ENCODE peak calls at places on chromosome 13, in nine cellular contexts. B is heart right ventricle; N is mammary epithelial cell; M is heart left ventricle; V is NT2/D1; T is keratinocyte; Y is upper lobe of right lung; U is CD8-positive, alpha-beta memory T cell; R is Panc1. Q is an unnamed sample. For H3K9me3, H3K36me3 and H3K4me1, the result is how much of the 10 kb centered on the place peaks cover.

GRCh38 chr13:40624338-40624737 is 42.1 kb downstream of the FOXO1 start:
- DNase-seq in T (no peak), N (peak), B (no peak), Y (no peak), U (no peak), R (no peak), V (no peak), M (no peak), Q (no peak)

GRCh38 chr13:109072505-109072904 is 443.1 kb downstream of the MYO16 start:
- DNase-seq in N (no peak), R (no peak), Y (no peak), B (no peak), M (no peak), T (no peak), U (no peak), V (no peak), Q (no peak)

GRCh38 chr13:79593611-79594275 is 112.8 kb downstream of the NDFIP2 start:
- DNase-seq in T (peak), M (no peak), Y (no peak), R (no peak), V (no peak), B (no peak), N (peak), U (no peak), Q (no peak)

GRCh38 chr13:39567569-39567968 is 35.4 kb downstream of the LHFPL6 start:
- DNase-seq in M (no peak), B (no peak), R (no peak), Y (no peak), N (no peak), T (no peak), U (no peak), V (no peak), Q (peak)

GRCh38 chr13:27406178-27406939 is 18.1 kb upstream of the GTF3A start:
- DNase-seq in T (no peak), R (no peak), N (peak), B (no peak), Y (no peak), V (no peak), U (no peak), M (no peak), Q (peak)

GRCh38 chr13:29704648-29705047 is 109.2 kb upstream of the SLC7A1 start:
- DNase-seq in N (no peak), T (no peak), B (peak), M (peak), R (no peak), U (no peak), V (no peak), Y (no peak), Q (no peak)

GRCh38 chr13:24247016-24247415 is 62.4 kb upstream of the C1QTNF9 start:
- DNase-seq in T (no peak), Y (no peak), M (no peak), U (no peak), B (no peak), V (no peak), R (no peak), N (no peak), Q (no peak)

GRCh38 chr13:23510979-23511735 is 59.1 kb upstream of the TNFRSF19 start:
- DNase-seq in U (no peak), T (no peak), Y (no peak), B (no peak), V (peak), R (no peak), M (peak), N (peak), Q (peak)

GRCh38 chr13:90545070-90545840 is 802.2 kb upstream of the MIR17HG start:
- DNase-seq in B (no peak), R (no peak), Y (no peak), T (no peak), V (no peak), N (peak), U (no peak), M (no peak), Q (no peak)

GRCh38 chr13:33479066-33479465 is 193.5 kb upstream of the STARD13 start:
- DNase-seq in T (no peak), M (no peak), Y (no peak), B (no peak), U (no peak), R (no peak), V (no peak), N (no peak), Q (no peak)

GRCh38 chr13:40406405-40407138 is 259.9 kb downstream of the FOXO1 start:
- DNase-seq in U (no peak), B (no peak), R (no peak), T (no peak), Y (no peak), M (no peak), V (no peak), N (peak), Q (no peak)

GRCh38 chr13:74452881-74453280 is 318.7 kb upstream of the KLF12 start:
- DNase-seq in R (no peak), U (no peak), M (no peak), V (no peak), Y (no peak), B (no peak), N (peak), T (no peak), Q (no peak)

GRCh38 chr13:98299243-98299953 is 122.3 kb upstream of the RNF113B start:
- DNase-seq in R (no peak), B (no peak), V (no peak), M (no peak), T (no peak), U (no peak), N (no peak), Y (no peak), Q (no peak)

GRCh38 chr13:102295316-102296048 is 106.4 kb downstream of the FGF14 start:
- DNase-seq in M (no peak), U (no peak), T (no peak), R (no peak), V (no peak), B (no peak), Y (no peak), N (no peak), Q (no peak)

GRCh38 chr13:23765531-23765930 is 123.7 kb downstream of the MIPEP start:
- DNase-seq in N (no peak), V (no peak), T (no peak), M (no peak), R (no peak), U (no peak), B (no peak), Y (no peak), Q (no peak)

GRCh38 chr13:109941951-109942350 is 155.6 kb upstream of the IRS2 start:
- DNase-seq in U (no peak), B (no peak), T (no peak), R (no peak), N (peak), Y (no peak), V (no peak), M (no peak), Q (no peak)

GRCh38 chr13:27622102-27622820 is 569 bp downstream of the POLR1D start:
- DNase-seq in U (no peak), N (no peak), V (no peak), T (no peak), Y (no peak), R (no peak), M (no peak), B (no peak), Q (peak)

GRCh38 chr13:104831823-104832222 is 1703.6 kb downstream of the EFNB2 start:
- DNase-seq in B (no peak), R (no peak), T (no peak), V (no peak), U (no peak), N (no peak), M (no peak), Y (no peak), Q (no peak)

GRCh38 chr13:75481176-75482069 is 546 bp downstream of the TBC1D4 start:
- DNase-seq in U (no peak), M (peak), Y (peak), V (no peak), R (no peak), N (peak), T (no peak), B (peak), Q (peak)

GRCh38 chr13:46728777-46729176 is 68.2 kb downstream of the ESD start:
- DNase-seq in T (no peak), R (no peak), U (no peak), M (no peak), B (no peak), Y (no peak), N (peak), V (no peak), Q (no peak)

GRCh38 chr13:25744176-25744575 is 307.6 kb downstream of the SHISA2 start:
- DNase-seq in Y (no peak), M (no peak), U (no peak), N (no peak), V (no peak), B (no peak), R (no peak), T (no peak), Q (no peak)

GRCh38 chr13:40666905-40667621 is 622 bp upstream of the FOXO1 start:
- DNase-seq in R (no peak), M (peak), N (no peak), B (peak), U (no peak), Y (peak), V (no peak), T (no peak), Q (peak)

GRCh38 chr13:31468114-31468902 is 268.5 kb downstream of the B3GLCT start:
- DNase-seq in N (no peak), T (no peak), R (no peak), V (no peak), Y (no peak), U (no peak), B (no peak), M (no peak), Q (no peak)

GRCh38 chr13:46961719-46962118 is 64.9 kb upstream of the HTR2A start:
- DNase-seq in T (no peak), M (no peak), B (no peak), N (peak), R (no peak), U (no peak), Y (no peak), V (no peak), Q (no peak)

GRCh38 chr13:37014609-37015008 is 14.0 kb downstream of the EXOSC8 start:
- DNase-seq in T (no peak), N (no peak), R (no peak), V (no peak), M (no peak), Y (no peak), B (no peak), U (no peak), Q (no peak)

GRCh38 chr13:19985219-19985556 is 26.7 kb downstream of the ZMYM2 start:
- DNase-seq in V (no peak), R (no peak), N (no peak), U (no peak), Y (no peak), B (no peak), T (no peak), M (no peak), Q (no peak)

GRCh38 chr13:98142427-98143156 is at the start of gene FARP1:
- DNase-seq in T (no peak), N (peak), B (peak), Y (peak), M (peak), V (no peak), R (no peak), U (no peak), Q (peak)

GRCh38 chr13:25816239-25816638 is 235.6 kb downstream of the SHISA2 start:
- DNase-seq in U (no peak), T (no peak), R (no peak), B (no peak), N (no peak), M (no peak), Y (no peak), V (no peak), Q (no peak)

GRCh38 chr13:60990032-60990733 is 425.5 kb downstream of the PCDH20 start:
- DNase-seq in Y (no peak), U (no peak), M (no peak), V (no peak), B (no peak), T (no peak), N (no peak), R (no peak), Q (peak)

GRCh38 chr13:99977912-99978780 is 3.4 kb upstream of the ZIC2 start:
- DNase-seq in U (no peak), Y (no peak), R (no peak), V (no peak), N (no peak), B (no peak), T (no peak), M (no peak), Q (no peak)
- H3K9me3 ChIP-seq in U (under half), Y (under half), R (under half), V (under half), N (under half), B (under half), T (under half), M (under half), Q (under half)

GRCh38 chr13:113468029-113468428 is 14.7 kb upstream of the ADPRHL1 start:
- DNase-seq in U (no peak), V (no peak), R (no peak), Y (no peak), N (no peak), M (no peak), B (no peak), T (no peak), Q (no peak)
- H3K36me3 ChIP-seq in U (under half), V (under half), R (under half), Y (under half), N (under half), M (under half), B (under half), T (under half), Q (under half)

GRCh38 chr13:22061806-22062391 is 391.0 kb downstream of the FGF9 start:
- DNase-seq in T (no peak), R (no peak), V (no peak), U (no peak), B (no peak), M (no peak), Y (no peak), N (no peak), Q (no peak)

GRCh38 chr13:22062478-22063205 is 391.8 kb downstream of the FGF9 start:
- DNase-seq in B (no peak), T (no peak), R (no peak), U (no peak), M (no peak), V (no peak), N (no peak), Y (no peak), Q (no peak)

GRCh38 chr13:22060187-22060586 is 389.3 kb downstream of the FGF9 start:
- DNase-seq in N (no peak), U (no peak), V (no peak), B (no peak), M (no peak), Y (no peak), R (no peak), T (no peak), Q (no peak)

GRCh38 chr13:22063416-22064124 is 392.7 kb downstream of the FGF9 start:
- DNase-seq in B (no peak), Y (no peak), T (no peak), N (no peak), R (no peak), M (no peak), U (no peak), V (no peak), Q (no peak)

GRCh38 chr13:22061371-22061805 is 390.5 kb downstream of the FGF9 start:
- DNase-seq in Y (no peak), N (no peak), T (no peak), R (no peak), U (peak), V (no peak), M (no peak), B (no peak), Q (no peak)
- H3K4me1 ChIP-seq in Y (under half), N (under half), T (under half), R (under half), U (half or more), V (under half), M (under half), B (under half), Q (under half)

DNA sequence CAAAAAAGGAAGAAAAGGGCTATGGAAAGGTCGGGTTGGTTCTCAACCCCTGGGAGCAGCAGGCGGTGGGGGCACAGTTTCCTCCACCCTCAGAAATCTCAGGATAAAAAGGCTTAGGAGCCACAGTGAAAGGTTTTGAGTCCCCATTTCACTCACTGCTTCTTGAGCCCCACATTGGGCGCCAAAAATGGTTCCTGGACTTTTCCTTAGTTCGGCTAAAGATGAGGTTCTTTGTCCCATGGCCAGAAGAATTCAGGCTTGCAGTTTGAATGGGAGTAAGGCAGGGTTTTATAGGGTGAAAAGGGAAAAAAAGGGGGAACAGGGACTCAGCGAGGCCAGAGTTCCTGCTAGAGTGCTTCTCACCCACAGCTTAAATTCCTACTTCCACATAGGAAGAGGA is 179.5 kb downstream of the GGACT start:
- DNase-seq in T (no peak), M (no peak), V (no peak), U (no peak), Y (no peak), N (peak), B (no peak), R (no peak), Q (no peak)
- H3K9me3 ChIP-seq in T (under half), M (under half), V (half or more), U (under half), Y (under half), N (under half), B (under half), R (under half), Q (under half)

GRCh38 chr13:111271186-111271698 is 49.2 kb upstream of the TEX29 start:
- DNase-seq in T (no peak), N (no peak), B (no peak), M (no peak), Y (no peak), V (no peak), R (no peak), U (no peak), Q (no peak)
- H3K36me3 ChIP-seq in T (under half), N (under half), B (under half), M (half or more), Y (half or more), V (half or more), R (under half), U (under half), Q (under half)

GRCh38 chr13:112689498-112690241 is at the start of gene ATP11A:
- DNase-seq in U (peak), R (no peak), M (peak), T (no peak), B (peak), N (peak), V (peak), Y (peak), Q (peak)

GRCh38 chr13:112692586-112692985 is 2.7 kb downstream of the ATP11A start:
- DNase-seq in N (no peak), U (no peak), B (no peak), Y (no peak), R (no peak), V (no peak), T (no peak), M (no peak), Q (no peak)

GRCh38 chr13:112693831-112694497 is 4.1 kb downstream of the ATP11A start:
- DNase-seq in V (no peak), T (no peak), Y (no peak), R (no peak), B (no peak), M (peak), U (no peak), N (peak), Q (no peak)

GRCh38 chr13:112690242-112690943 is 555 bp downstream of the ATP11A start:
- DNase-seq in M (peak), V (no peak), Y (peak), N (peak), R (no peak), T (no peak), B (peak), U (no peak), Q (peak)

DNA sequence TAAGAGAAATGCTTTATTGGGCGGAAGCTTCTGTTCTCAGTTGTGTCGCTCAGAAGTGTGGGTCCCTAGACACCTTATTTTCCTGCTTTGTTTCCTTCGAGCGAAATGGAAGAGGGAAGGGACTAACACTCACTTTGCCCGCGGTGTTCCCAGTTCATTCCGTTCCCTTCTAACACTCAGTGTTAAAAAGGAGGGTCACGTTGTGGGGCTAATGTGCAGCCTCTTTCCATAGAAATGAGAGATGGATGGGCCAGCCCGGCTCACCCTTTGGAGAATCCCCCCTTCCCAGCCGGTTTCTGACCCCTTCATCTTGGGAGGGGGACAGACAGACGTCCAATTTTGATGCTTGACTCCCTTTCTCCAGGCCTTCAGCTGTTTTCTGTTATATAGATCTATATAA is 2.3 kb downstream of the ATP11A start:
- DNase-seq in N (no peak), V (no peak), Y (no peak), T (no peak), R (no peak), M (no peak), U (no peak), B (no peak), Q (no peak)
- H3K4me1 ChIP-seq in N (under half), V (under half), Y (under half), T (under half), R (under half), M (under half), U (under half), B (under half), Q (under half)

GRCh38 chr13:111528513-111528912 is 208.1 kb downstream of the TEX29 start:
- DNase-seq in N (no peak), B (no peak), Y (no peak), R (no peak), M (no peak), T (no peak), V (no peak), U (no peak), Q (no peak)

GRCh38 chr13:111525320-111526118 is 205.1 kb downstream of the TEX29 start:
- DNase-seq in V (no peak), Y (no peak), U (no peak), N (no peak), M (no peak), T (no peak), R (no peak), B (no peak), Q (no peak)

GRCh38 chr13:111530137-111530536 is 209.7 kb downstream of the TEX29 start:
- DNase-seq in T (no peak), V (no peak), N (no peak), B (no peak), R (no peak), M (no peak), Y (no peak), U (no peak), Q (no peak)

GRCh38 chr13:111531505-111531904 is 211.1 kb downstream of the TEX29 start:
- DNase-seq in Y (no peak), M (no peak), V (no peak), T (no peak), N (no peak), U (no peak), R (no peak), B (no peak), Q (peak)

DNA sequence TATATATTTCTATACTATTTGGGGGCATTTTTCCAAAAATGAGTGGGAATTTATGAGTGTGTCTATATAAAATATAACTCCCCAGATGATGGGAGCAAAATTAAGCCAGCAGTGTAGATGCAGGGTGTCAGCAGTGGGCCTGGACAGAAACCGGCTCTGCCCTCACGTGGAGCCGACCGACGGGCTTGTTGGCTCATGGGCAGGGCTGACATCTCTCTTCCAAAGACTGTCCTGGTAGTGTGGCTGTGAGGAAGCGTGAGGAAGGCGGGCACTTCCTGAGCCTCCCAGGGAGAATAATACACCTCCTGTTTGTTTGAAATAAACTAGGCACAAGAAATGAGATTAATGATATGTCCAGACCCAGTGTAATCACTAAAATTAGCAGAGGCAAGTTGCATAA is 206.5 kb downstream of the TEX29 start:
- DNase-seq in R (no peak), Y (no peak), N (no peak), V (no peak), T (no peak), M (no peak), B (no peak), U (no peak), Q (no peak)
- H3K9me3 ChIP-seq in R (under half), Y (under half), N (under half), V (under half), T (under half), M (under half), B (under half), U (under half), Q (under half)

GRCh38 chr13:114027046-114027760 is 53.3 kb upstream of the C13orf46 start:
- DNase-seq in Y (no peak), M (peak), B (peak), N (no peak), V (no peak), U (no peak), R (no peak), T (no peak), Q (no peak)
- H3K36me3 ChIP-seq in Y (under half), M (under half), B (under half), N (under half), V (half or more), U (half or more), R (under half), T (under half), Q (under half)

DNA sequence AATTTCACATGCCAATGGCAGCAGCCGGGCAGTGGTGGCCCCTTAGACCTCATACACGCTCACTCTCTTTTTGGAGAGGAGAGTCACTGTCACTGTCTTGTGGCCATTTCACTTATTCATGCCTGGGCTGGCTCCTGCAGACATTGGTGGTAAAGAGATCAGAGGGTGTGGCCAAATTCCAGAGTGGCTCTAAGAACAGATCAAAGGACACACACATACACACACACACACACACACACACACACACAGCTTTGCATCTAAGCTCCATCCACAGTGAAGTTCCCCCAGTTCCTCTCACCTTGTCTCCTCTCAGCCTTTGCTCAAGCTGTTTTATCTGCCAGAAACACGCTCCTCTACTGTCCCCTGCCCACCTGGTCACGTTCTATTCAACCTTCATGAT is 46.5 kb upstream of the KPNA3 start:
- DNase-seq in U (no peak), N (no peak), M (no peak), R (no peak), Y (no peak), V (no peak), B (no peak), T (no peak), Q (peak)
- H3K4me1 ChIP-seq in U (under half), N (under half), M (under half), R (under half), Y (under half), V (under half), B (under half), T (under half), Q (under half)